ENCODE peak calls at places on chromosome 4, in four cellular contexts. Y is thyroid gland; M is CD4-positive, CD25-positive, alpha-beta regulatory T cell; F is MV-4-11. T is an unnamed sample.

GRCh38 chr4:188403272-188403671 is 264.0 kb downstream of the TRIML1 start:
- DNase-seq in Y (no peak), M (no peak), F (no peak), T (no peak)

GRCh38 chr4:68369474-68369805 is 19.6 kb upstream of the YTHDC1 start:
- DNase-seq in Y (no peak), M (no peak), F (no peak), T (no peak)

GRCh38 chr4:155077860-155078259 is 130.6 kb upstream of the NPY2R start:
- DNase-seq in Y (no peak), M (no peak), F (no peak), T (no peak)

GRCh38 chr4:53365121-53365485 is 758 bp downstream of the SCFD2 start:
- DNase-seq in Y (no peak), M (no peak), F (peak; percentile 19), T (peak; percentile 86)

GRCh38 chr4:153997506-153997905 is 208.6 kb upstream of the SFRP2 start:
- DNase-seq in Y (no peak), M (no peak), F (no peak), T (no peak)

GRCh38 chr4:112978691-112979472 is 70.6 kb upstream of the ANK2 start:
- DNase-seq in Y (no peak), M (no peak), F (no peak), T (no peak)

GRCh38 chr4:175070444-175070843 is 152.3 kb downstream of the ADAM29 start:
- DNase-seq in Y (no peak), M (no peak), F (no peak), T (no peak)

GRCh38 chr4:155742310-155743015 is 16.4 kb upstream of the GUCY1B1 start:
- DNase-seq in Y (no peak), M (no peak), F (no peak), T (peak; percentile 4)

GRCh38 chr4:172980178-172980577 is 188.4 kb upstream of the GALNT7 start:
- DNase-seq in Y (no peak), M (no peak), F (no peak), T (no peak)

GRCh38 chr4:40734497-40734896 is 15.3 kb upstream of the NSUN7 start:
- DNase-seq in Y (no peak), M (no peak), F (peak; percentile 23), T (no peak)

GRCh38 chr4:5804656-5805055 is 88.2 kb downstream of the CRMP1 start:
- DNase-seq in Y (no peak), M (no peak), F (no peak), T (no peak)

GRCh38 chr4:6443035-6444023 is 29.1 kb downstream of the PPP2R2C start:
- DNase-seq in Y (no peak), M (no peak), F (peak; percentile 39), T (no peak)

GRCh38 chr4:48022192-48022799 is 5.7 kb downstream of the NIPAL1 start:
- DNase-seq in Y (no peak), M (no peak), F (no peak), T (no peak)

GRCh38 chr4:116070283-116070682 is 956.9 kb upstream of the NDST4 start:
- DNase-seq in Y (no peak), M (no peak), F (no peak), T (no peak)

GRCh38 chr4:3219761-3220481 is 29.0 kb upstream of the MSANTD1 start:
- DNase-seq in Y (no peak), M (no peak), F (no peak), T (peak; percentile 11)

GRCh38 chr4:99763635-99764101 is 53.0 kb upstream of the DAPP1 start:
- DNase-seq in Y (peak; percentile 20), M (no peak), F (peak; percentile 48), T (no peak)

GRCh38 chr4:3262208-3263052 is 13.5 kb downstream of the MSANTD1 start:
- DNase-seq in Y (peak; percentile 1), M (no peak), F (no peak), T (no peak)

GRCh38 chr4:138967313-138967712 is 48.3 kb upstream of the NOCT start:
- DNase-seq in Y (no peak), M (no peak), F (peak; percentile 82), T (no peak)

GRCh38 chr4:73606465-73606974 is 13.7 kb downstream of the RASSF6 start:
- DNase-seq in Y (no peak), M (no peak), F (peak; percentile 7), T (no peak)

GRCh38 chr4:171186700-171187099 is 626.5 kb upstream of the GALNTL6 start:
- DNase-seq in Y (peak; percentile 2), M (no peak), F (no peak), T (no peak)

GRCh38 chr4:156970501-156971167 is 965 bp downstream of the PDGFC start:
- DNase-seq in Y (peak; percentile 69), M (no peak), F (peak; percentile 30), T (peak; percentile 70)

GRCh38 chr4:174358823-174359222 is 75.1 kb downstream of the CEP44 start:
- DNase-seq in Y (no peak), M (no peak), F (peak; percentile 70), T (peak; percentile 29)

GRCh38 chr4:188941524-188942109 is 802.4 kb downstream of the TRIML1 start:
- DNase-seq in Y (no peak), M (no peak), F (peak; percentile 57), T (no peak)

GRCh38 chr4:63493265-63493664 is 916.0 kb downstream of the TECRL start:
- DNase-seq in Y (no peak), M (no peak), F (no peak), T (no peak)

GRCh38 chr4:47145630-47146029 is 114.3 kb downstream of the GABRB1 start:
- DNase-seq in Y (no peak), M (no peak), F (peak; percentile 58), T (no peak)

GRCh38 chr4:89838005-89838404 is 1.0 kb upstream of the SNCA start:
- DNase-seq in Y (no peak), M (no peak), F (no peak), T (peak; percentile 57)

GRCh38 chr4:71607780-71608673 is 175.9 kb downstream of the GC start:
- DNase-seq in Y (no peak), M (no peak), F (peak; percentile 49), T (peak; percentile 23)

GRCh38 chr4:3745886-3746656 is 20.1 kb upstream of the ADRA2C start:
- DNase-seq in Y (no peak), M (no peak), F (no peak), T (no peak)

GRCh38 chr4:36281384-36282106 is at the start of gene DTHD1:
- DNase-seq in Y (peak; percentile 27), M (no peak), F (no peak), T (no peak)

GRCh38 chr4:56158483-56158882 is 209.7 kb downstream of the CEP135 start:
- DNase-seq in Y (no peak), M (no peak), F (no peak), T (no peak)

GRCh38 chr4:24772061-24772705 is 23.2 kb upstream of the SOD3 start:
- DNase-seq in Y (no peak), M (no peak), F (no peak), T (no peak)

GRCh38 chr4:3321295-3321889 is 28.6 kb downstream of the RGS12 start:
- DNase-seq in Y (no peak), M (no peak), F (no peak), T (no peak)

GRCh38 chr4:165627548-165627947 is 245.5 kb upstream of the TLL1 start:
- DNase-seq in Y (no peak), M (no peak), F (no peak), T (no peak)

GRCh38 chr4:141501931-141502330 is 134.5 kb upstream of the IL15 start:
- DNase-seq in Y (no peak), M (no peak), F (no peak), T (no peak)

GRCh38 chr4:69984030-69984443 is 11.7 kb upstream of the STATH start:
- DNase-seq in Y (peak; percentile 66), M (no peak), F (no peak), T (no peak)